ENCODE peak calls at places on chromosomes 1 and 21, in six cellular contexts. Q is right lobe of liver; L is RWPE2; R is effector memory CD4-positive, alpha-beta T cell; F is Panc1; C is MM.1S. O is an unnamed sample.

GRCh38 chr21:46211786-46212720 is 16.5 kb downstream of the LSS start:
- DNase-seq in Q (peak; percentile 40), L (peak; percentile 60), R (no peak), F (no peak), C (no peak), O (no peak)

GRCh38 chr1:84298688-84299535 is 2.6 kb upstream of the SAMD13 start:
- DNase-seq in Q (peak; percentile 48), L (peak; percentile 52), R (no peak), F (peak; percentile 54), C (no peak), O (peak; percentile 51)

GRCh38 chr1:84573481-84573966 is 716 bp downstream of the CTBS start:
- DNase-seq in Q (no peak), L (no peak), R (no peak), F (no peak), C (peak; percentile 6), O (no peak)

GRCh38 chr21:46560568-46561447 is 44.1 kb downstream of the S100B start:
- DNase-seq in Q (no peak), L (no peak), R (no peak), F (no peak), C (no peak), O (no peak)

GRCh38 chr1:226405411-226405988 is 2.4 kb downstream of the PARP1 start:
- DNase-seq in Q (peak; percentile 18), L (no peak), R (no peak), F (no peak), C (peak; percentile 72), O (no peak)

GRCh38 chr1:205064741-205065316 is 19.4 kb downstream of the TMEM81 start:
- DNase-seq in Q (peak; percentile 32), L (no peak), R (no peak), F (no peak), C (no peak), O (no peak)

GRCh38 chr1:205591522-205592351 is 40.1 kb downstream of the ELK4 start:
- DNase-seq in Q (peak; percentile 85), L (peak; percentile 94), R (peak; percentile 78), F (peak; percentile 58), C (peak; percentile 85), O (peak; percentile 85)

GRCh38 chr1:34266127-34266951 is 89.6 kb downstream of the C1orf94 start:
- DNase-seq in Q (no peak), L (no peak), R (no peak), F (no peak), C (no peak), O (no peak)

GRCh38 chr1:169318845-169319244 is 48.8 kb downstream of the NME7 start:
- DNase-seq in Q (no peak), L (no peak), R (no peak), F (no peak), C (no peak), O (no peak)

GRCh38 chr21:25980710-25981109 is 189.9 kb downstream of the APP start:
- DNase-seq in Q (no peak), L (peak; percentile 67), R (no peak), F (no peak), C (no peak), O (no peak)

GRCh38 chr1:83508485-83509151 is 490.3 kb downstream of the TTLL7 start:
- DNase-seq in Q (peak; percentile 62), L (no peak), R (peak; percentile 2), F (no peak), C (peak; percentile 81), O (no peak)

GRCh38 chr1:40432644-40433385 is 17.5 kb upstream of the ZFP69B start:
- DNase-seq in Q (no peak), L (no peak), R (no peak), F (no peak), C (no peak), O (no peak)

GRCh38 chr1:229383961-229384360 is 41.1 kb upstream of the CCSAP start:
- DNase-seq in Q (no peak), L (no peak), R (no peak), F (no peak), C (no peak), O (no peak)

GRCh38 chr1:246651012-246651411 is 73.2 kb upstream of the SCCPDH start:
- DNase-seq in Q (no peak), L (no peak), R (no peak), F (no peak), C (no peak), O (no peak)

GRCh38 chr1:227778401-227778947 is 37.0 kb upstream of the PRSS38 start:
- DNase-seq in Q (no peak), L (no peak), R (no peak), F (no peak), C (no peak), O (no peak)

GRCh38 chr1:107609808-107610207 is 355.2 kb downstream of the VAV3 start:
- DNase-seq in Q (no peak), L (no peak), R (no peak), F (no peak), C (no peak), O (no peak)

GRCh38 chr1:223102797-223103533 is 40.1 kb downstream of the TLR5 start:
- DNase-seq in Q (no peak), L (no peak), R (no peak), F (no peak), C (no peak), O (no peak)

GRCh38 chr1:234149217-234149616 is 224.0 kb upstream of the COA6 start:
- DNase-seq in Q (no peak), L (no peak), R (no peak), F (no peak), C (no peak), O (no peak)

GRCh38 chr1:209756608-209757445 is 974 bp downstream of the TRAF3IP3 start:
- DNase-seq in Q (no peak), L (no peak), R (no peak), F (no peak), C (peak; percentile 38), O (peak; percentile 16)

GRCh38 chr1:100866041-100866900 is 28.4 kb downstream of the EXTL2 start:
- DNase-seq in Q (no peak), L (no peak), R (no peak), F (no peak), C (peak; percentile 22), O (no peak)

GRCh38 chr21:17270234-17270633 is 242.6 kb upstream of the CXADR start:
- DNase-seq in Q (no peak), L (no peak), R (no peak), F (no peak), C (peak; percentile 52), O (no peak)

GRCh38 chr21:27823652-27824201 is 856.8 kb upstream of the ADAMTS5 start:
- DNase-seq in Q (no peak), L (no peak), R (no peak), F (no peak), C (no peak), O (no peak)
- H3K36me3 ChIP-seq in Q (no peaks in the 10 kb centered on the region), L (no peaks in the 10 kb centered on the region), R (no peaks in the 10 kb centered on the region), F (no peaks in the 10 kb centered on the region), C (no peaks in the 10 kb centered on the region), O (no peaks in the 10 kb centered on the region)

GRCh38 chr1:111653695-111654094 is 34.1 kb downstream of the RAP1A start:
- DNase-seq in Q (no peak), L (no peak), R (no peak), F (no peak), C (no peak), O (no peak)
- H3K4me1 ChIP-seq in Q (peaks cover 16% of the 10 kb centered on the region), L (peaks cover 7% of the 10 kb centered on the region), R (peaks cover 17% of the 10 kb centered on the region), F (no peaks in the 10 kb centered on the region), C (no peaks in the 10 kb centered on the region), O (peaks cover 64% of the 10 kb centered on the region)

DNA sequence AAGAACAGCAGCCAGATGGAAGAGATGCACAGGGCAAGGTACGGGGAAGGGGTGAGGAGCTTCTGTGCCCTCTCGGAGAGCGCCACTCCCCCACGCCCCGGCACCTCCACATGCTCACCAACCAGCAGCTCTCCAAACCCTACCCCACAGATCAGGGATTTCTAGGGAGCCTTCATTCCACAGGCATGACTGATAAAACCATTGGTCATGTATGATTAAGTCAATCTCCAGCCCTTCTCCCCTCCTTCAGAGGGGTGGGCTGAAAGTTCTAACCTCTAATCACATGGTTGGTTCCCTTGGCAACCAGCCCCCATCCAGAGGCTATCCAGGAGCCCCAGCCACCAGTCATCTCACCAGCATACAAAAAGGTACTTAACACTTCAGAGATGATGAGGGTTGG is 144.7 kb downstream of the TGFBR3 start:
- DNase-seq in Q (no peak), L (no peak), R (no peak), F (no peak), C (no peak), O (no peak)
- H3K27ac ChIP-seq in Q (no peak overlapping the region), L (no peak overlapping the region), R (no peak overlapping the region), F (peak overlapping the region; percentile 80), C (no peak overlapping the region), O (no peak overlapping the region)

DNA sequence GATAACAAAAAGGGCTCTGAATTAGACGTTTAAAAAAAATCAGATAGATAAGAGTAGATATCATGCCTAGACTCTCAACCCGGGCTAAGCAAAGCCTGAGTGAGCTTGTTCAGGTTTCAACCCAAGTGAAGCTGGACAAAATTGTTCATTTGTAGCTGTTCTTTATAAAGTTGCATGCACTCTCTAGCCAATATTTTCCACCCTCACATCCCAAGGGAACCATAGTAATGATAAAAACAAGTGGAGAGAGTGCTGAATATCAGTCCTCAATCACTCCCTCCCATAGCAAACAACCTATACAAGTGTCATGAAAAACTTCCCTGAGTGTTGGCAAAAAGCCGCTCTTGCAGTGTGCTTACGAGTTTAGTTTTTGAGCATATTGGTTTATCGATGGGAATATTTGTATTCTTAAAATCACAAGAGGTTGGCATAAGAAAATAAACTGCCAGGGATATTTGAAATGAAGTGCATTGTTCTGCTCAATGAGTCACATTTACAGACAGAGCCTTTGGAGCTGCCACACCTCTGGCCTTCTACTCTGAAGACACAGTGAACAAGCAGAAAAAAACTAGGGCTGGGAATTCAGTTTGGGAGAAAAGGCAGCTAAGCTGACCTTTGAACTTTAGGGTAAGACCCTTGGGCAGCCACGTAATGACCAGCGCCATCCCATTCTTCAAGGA is 2.2 kb upstream of the CLCA2 start:
- DNase-seq in Q (no peak), L (no peak), R (no peak), F (no peak), C (no peak), O (no peak)
- H3K36me3 ChIP-seq in Q (no peaks in the 10 kb centered on the region), L (no peaks in the 10 kb centered on the region), R (no peaks in the 10 kb centered on the region), F (no peaks in the 10 kb centered on the region), C (no peaks in the 10 kb centered on the region), O (no peaks in the 10 kb centered on the region)

GRCh38 chr21:42263591-42264131 is 44.7 kb downstream of the ABCG1 start:
- DNase-seq in Q (peak; percentile 55), L (no peak), R (no peak), F (no peak), C (no peak), O (no peak)

GRCh38 chr21:42262826-42263225 is 43.9 kb downstream of the ABCG1 start:
- DNase-seq in Q (peak; percentile 65), L (no peak), R (no peak), F (no peak), C (no peak), O (no peak)

GRCh38 chr21:42264245-42265195 is 45.6 kb downstream of the ABCG1 start:
- DNase-seq in Q (no peak), L (no peak), R (no peak), F (no peak), C (no peak), O (no peak)

GRCh38 chr21:42261832-42262200 is 42.9 kb downstream of the ABCG1 start:
- DNase-seq in Q (no peak), L (no peak), R (no peak), F (no peak), C (no peak), O (no peak)

GRCh38 chr21:42265229-42265812 is 46.4 kb downstream of the ABCG1 start:
- DNase-seq in Q (no peak), L (no peak), R (no peak), F (no peak), C (no peak), O (no peak)
- H3K4me1 ChIP-seq in Q (no peaks in the 10 kb centered on the region), L (peaks cover 8% of the 10 kb centered on the region), R (peaks cover 27% of the 10 kb centered on the region), F (no peaks in the 10 kb centered on the region), C (no peaks in the 10 kb centered on the region), O (peaks cover 30% of the 10 kb centered on the region)

GRCh38 chr1:15851251-15852035 is 3.9 kb downstream of the SPEN start:
- DNase-seq in Q (no peak), L (no peak), R (no peak), F (no peak), C (no peak), O (no peak)
- H3K27ac ChIP-seq in Q (peak overlapping the region; percentile 35), L (peak overlapping the region; percentile 91), R (no peak overlapping the region), F (peak overlapping the region; percentile 99), C (peak overlapping the region; percentile 65), O (peak overlapping the region; percentile 9)

O was measured in CD8-positive, alpha-beta memory T cell.